ENCODE peak calls at places on chromosomes 16 and 17, in nine cellular contexts. F, Q, M, H, Y, V, U, N and T are unnamed samples.

GRCh38 chr17:17576772-17577234 is 14.7 kb downstream of the PEMT start:
- DNase-seq in Y (no peak), M (no peak), V (no peak), N (no peak), H (no peak), U (no peak), F (no peak), Q (no peak), T (no peak)

GRCh38 chr17:67054011-67054591 is 9.7 kb downstream of the CACNG1 start:
- DNase-seq in Q (no peak), F (peak; percentile 16), U (no peak), N (no peak), M (no peak), Y (no peak), V (no peak), H (no peak), T (no peak)

GRCh38 chr16:27245276-27246231 is 23.0 kb downstream of the NSMCE1 start:
- DNase-seq in H (peak; percentile 67), M (no peak), F (no peak), V (no peak), N (peak; percentile 89), Y (peak; percentile 82), U (peak; percentile 96), Q (no peak), T (no peak)

GRCh38 chr17:74357466-74357809 is 4.2 kb downstream of the BTBD17 start:
- DNase-seq in H (no peak), Y (no peak), V (no peak), M (no peak), U (no peak), F (no peak), Q (no peak), N (no peak), T (no peak)

GRCh38 chr16:56193951-56194726 is 2.9 kb downstream of the GNAO1 start:
- DNase-seq in V (peak; percentile 70), F (peak; percentile 67), N (peak; percentile 86), Q (peak; percentile 92), U (peak; percentile 54), Y (peak; percentile 88), H (peak; percentile 88), M (peak; percentile 87), T (no peak)

GRCh38 chr17:80423536-80424225 is 8.7 kb downstream of the ENDOV start:
- DNase-seq in N (no peak), V (no peak), F (no peak), Y (peak; percentile 45), U (no peak), M (no peak), H (no peak), Q (no peak), T (no peak)

GRCh38 chr16:80615751-80616150 is 75.0 kb downstream of the DYNLRB2 start:
- DNase-seq in Q (no peak), Y (no peak), V (no peak), M (no peak), N (peak; percentile 42), F (no peak), H (no peak), U (no peak), T (no peak)

GRCh38 chr16:11180489-11180888 is 75.5 kb downstream of the SOCS1 start:
- DNase-seq in M (no peak), H (no peak), Y (no peak), F (no peak), Q (no peak), N (no peak), V (peak; percentile 24), U (no peak), T (no peak)

GRCh38 chr16:48565752-48566151 is 44.2 kb downstream of the N4BP1 start:
- DNase-seq in F (no peak), H (no peak), U (no peak), N (no peak), Q (no peak), V (no peak), M (no peak), Y (no peak), T (no peak)

GRCh38 chr17:2721603-2722002 is 10.0 kb upstream of the CLUH start:
- DNase-seq in N (no peak), M (no peak), Q (no peak), Y (no peak), U (no peak), F (no peak), H (no peak), V (no peak), T (no peak)

GRCh38 chr16:17032332-17032731 is 438.4 kb downstream of the XYLT1 start:
- DNase-seq in N (no peak), F (no peak), V (no peak), U (no peak), H (no peak), Q (no peak), Y (no peak), M (no peak), T (no peak)

GRCh38 chr17:7837375-7838290 is 3.6 kb downstream of the KDM6B start:
- DNase-seq in H (no peak), Y (no peak), M (no peak), F (no peak), Q (no peak), N (no peak), U (no peak), V (no peak), T (no peak)
- H3K4me3 ChIP-seq in H (peak overlapping the region; percentile 95), Y (peak overlapping the region; percentile 85), M (peak overlapping the region; percentile 88), F (peak overlapping the region; percentile 66), Q (no peak overlapping the region), N (peak overlapping the region; percentile 90), U (peak overlapping the region; percentile 16), V (no peak overlapping the region), T (peak overlapping the region; percentile 34)

GRCh38 chr17:62652251-62653001 is 25.0 kb downstream of the MRC2 start:
- DNase-seq in H (peak; percentile 67), U (peak; percentile 63), Q (peak; percentile 87), M (peak; percentile 74), F (peak; percentile 73), Y (peak; percentile 84), N (peak; percentile 91), V (peak; percentile 46), T (no peak)

GRCh38 chr17:62648954-62649294 is 21.5 kb downstream of the MRC2 start:
- DNase-seq in Q (no peak), N (peak; percentile 43), Y (no peak), V (no peak), U (no peak), H (no peak), F (no peak), M (no peak), T (no peak)

GRCh38 chr17:62648247-62648953 is 20.9 kb downstream of the MRC2 start:
- DNase-seq in U (peak; percentile 48), Y (no peak), V (no peak), N (peak; percentile 61), M (peak; percentile 33), H (no peak), Q (no peak), F (no peak), T (no peak)

GRCh38 chr17:62649570-62649969 is 22.1 kb downstream of the MRC2 start:
- DNase-seq in N (no peak), M (no peak), Q (no peak), H (no peak), F (no peak), Y (peak; percentile 11), U (no peak), V (no peak), T (no peak)

GRCh38 chr17:62650587-62650986 is 23.1 kb downstream of the MRC2 start:
- DNase-seq in Q (no peak), U (no peak), V (no peak), H (no peak), F (no peak), Y (no peak), M (no peak), N (no peak), T (no peak)
- H3K4me1 ChIP-seq in Q (peaks cover 15% of the 10 kb centered on the region), U (peaks cover 26% of the 10 kb centered on the region), V (peaks cover 14% of the 10 kb centered on the region), H (peaks cover 28% of the 10 kb centered on the region), F (peaks cover 44% of the 10 kb centered on the region), Y (peaks cover 14% of the 10 kb centered on the region), M (peaks cover 48% of the 10 kb centered on the region), N (peaks cover 23% of the 10 kb centered on the region), T (peaks cover 4% of the 10 kb centered on the region)

DNA sequence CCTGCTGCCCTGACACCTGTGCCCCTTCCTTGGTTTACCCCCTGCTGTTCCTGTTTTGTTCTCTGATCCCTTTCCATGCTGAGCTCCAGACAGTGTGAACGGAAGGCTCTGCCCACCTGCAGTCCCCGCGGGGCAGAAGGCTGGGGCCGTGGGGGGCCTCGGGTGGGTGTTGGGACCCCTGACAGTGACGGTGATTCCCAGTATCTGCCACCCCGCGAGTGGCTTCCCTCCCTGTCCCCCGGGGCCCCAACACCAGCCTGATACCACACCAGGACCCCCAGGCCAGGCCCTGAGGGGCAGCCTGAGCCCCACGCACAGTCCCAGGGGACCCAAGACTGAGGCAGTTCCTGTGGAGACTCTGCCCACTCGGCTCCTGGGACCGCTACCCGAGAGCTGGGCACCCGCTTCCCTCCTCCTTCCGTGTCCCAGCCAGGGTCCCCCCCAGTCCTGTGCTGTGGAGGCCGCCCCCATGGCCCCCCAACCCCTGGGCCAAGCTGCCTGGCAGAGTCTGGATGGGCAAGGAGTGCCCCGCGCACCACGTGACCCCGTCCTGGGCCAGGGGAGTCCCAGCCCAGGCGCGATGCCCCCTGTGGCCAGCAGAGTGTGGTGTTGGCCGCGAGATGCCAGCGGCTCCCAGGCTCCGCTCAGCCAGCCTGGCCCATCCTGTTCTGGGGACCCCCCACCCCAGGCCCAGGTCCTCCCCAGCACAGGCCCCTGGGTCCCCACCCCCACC is 10.0 kb upstream of the C1QTNF8 start:
- DNase-seq in U (peak; percentile 42), Q (peak; percentile 80), Y (peak; percentile 73), F (peak; percentile 73), N (peak; percentile 81), M (peak; percentile 47), V (peak; percentile 59), H (peak; percentile 88), T (peak; percentile 76)
- H3K27me3 ChIP-seq in U (peaks cover 5% of the 10 kb centered on the region), Q (peaks cover 22% of the 10 kb centered on the region), Y (peaks cover 8% of the 10 kb centered on the region), F (no peaks in the 10 kb centered on the region), N (peaks cover 64% of the 10 kb centered on the region), M (peaks cover 96% of the 10 kb centered on the region), V (peaks cover 81% of the 10 kb centered on the region), H (no peaks in the 10 kb centered on the region), T (no peaks in the 10 kb centered on the region)

GRCh38 chr17:77422104-77422782 is 281.5 kb downstream of the SEC14L1 start:
- DNase-seq in F (no peak), N (no peak), M (no peak), H (no peak), V (no peak), Q (no peak), Y (no peak), U (no peak), T (peak; percentile 66)

GRCh38 chr17:77420476-77420803 is 279.7 kb downstream of the SEC14L1 start:
- DNase-seq in M (no peak), Y (no peak), N (no peak), H (no peak), V (no peak), Q (no peak), F (no peak), U (no peak), T (no peak)

GRCh38 chr17:77419547-77420475 is 279.0 kb downstream of the SEC14L1 start:
- DNase-seq in N (no peak), Q (no peak), F (no peak), U (no peak), Y (no peak), M (no peak), H (peak; percentile 47), V (no peak), T (peak; percentile 64)

GRCh38 chr17:77420804-77421634 is 280.2 kb downstream of the SEC14L1 start:
- DNase-seq in Q (peak; percentile 73), U (peak; percentile 88), Y (no peak), N (no peak), M (no peak), F (no peak), H (peak; percentile 80), V (peak; percentile 56), T (no peak)

DNA sequence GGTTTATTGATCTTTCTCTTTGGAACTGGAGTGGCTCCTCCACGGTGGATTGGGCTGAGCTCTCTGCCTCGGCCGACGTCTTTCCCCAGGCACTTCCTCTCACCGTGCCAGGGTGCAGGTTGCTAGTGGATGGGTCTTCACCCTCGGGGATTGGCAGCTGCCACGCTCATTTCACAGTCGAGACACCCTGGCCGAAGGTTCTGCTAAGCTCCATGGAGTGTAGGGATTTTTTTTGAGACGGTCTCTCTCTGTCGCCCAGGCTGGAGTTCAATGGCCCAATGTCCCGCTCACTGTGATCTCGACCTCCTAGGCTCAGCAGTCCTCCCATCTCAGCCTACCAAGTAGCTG is 280.8 kb downstream of the SEC14L1 start:
- DNase-seq in U (no peak), V (no peak), Q (no peak), F (no peak), H (peak; percentile 44), M (no peak), Y (no peak), N (no peak), T (no peak)
- H3K4me3 ChIP-seq in U (no peak overlapping the region), V (no peak overlapping the region), Q (no peak overlapping the region), F (no peak overlapping the region), H (no peak overlapping the region), M (peak overlapping the region; percentile 34), Y (peak overlapping the region; percentile 19), N (no peak overlapping the region), T (no peak overlapping the region)